ENCODE peak calls at places on chromosome 6, in eight cellular contexts. P is SHP77 treated with DMSO at 0.1 percent for 48 hours; S is body of pancreas; W is posterior cingulate gyrus; H is heart left ventricle; V is OCI-LY7; C is IMR-90; K is CD4-positive, alpha-beta memory T cell. N is an unnamed sample.

GRCh38 chr6:134307870-134308269 is 10.0 kb downstream of the SGK1 start:
- DNase-seq in P (no peak), S (no peak), W (no peak), H (no peak), V (no peak), C (no peak), K (no peak), N (no peak)

GRCh38 chr6:47094351-47094925 is 52.3 kb upstream of the ADGRF1 start:
- DNase-seq in P (no peak), S (peak), W (no peak), H (no peak), V (peak), C (peak), K (no peak), N (no peak)

GRCh38 chr6:33384581-33385020 is 7.0 kb upstream of the KIFC1 start:
- DNase-seq in P (no peak), S (no peak), W (no peak), H (no peak), V (no peak), C (peak), K (no peak), N (no peak)

GRCh38 chr6:167276772-167277533 is 14.2 kb upstream of the UNC93A start:
- DNase-seq in P (no peak), S (no peak), W (no peak), H (no peak), V (no peak), C (no peak), K (no peak), N (no peak)

GRCh38 chr6:148426317-148426977 is 83.8 kb downstream of the SASH1 start:
- DNase-seq in P (no peak), S (no peak), W (no peak), H (no peak), V (no peak), C (no peak), K (no peak), N (no peak)

GRCh38 chr6:43334466-43335095 is 26.0 kb upstream of the CRIP3 start:
- DNase-seq in P (peak), S (no peak), W (no peak), H (no peak), V (peak), C (peak), K (no peak), N (no peak)

GRCh38 chr6:30555428-30556005 is 772 bp downstream of the GNL1 start:
- DNase-seq in P (no peak), S (peak), W (peak), H (peak), V (peak), C (peak), K (no peak), N (peak)

GRCh38 chr6:128822271-128822670 is 60.7 kb upstream of the LAMA2 start:
- DNase-seq in P (no peak), S (no peak), W (no peak), H (no peak), V (no peak), C (peak), K (no peak), N (no peak)

N was measured in amygdala.